ENCODE peak calls at places on chromosomes 1 and 21, in five cellular contexts. S, B, O, C and F are unnamed samples.

GRCh38 chr21:43297989-43298388 is 128.9 kb downstream of the SIK1 start:
- DNase-seq in S (no peak), B (no peak), O (no peak), C (peak; percentile 14), F (no peak)

GRCh38 chr1:182909578-182909977 is 43.4 kb downstream of the SHCBP1L start:
- DNase-seq in S (no peak), B (no peak), O (no peak), C (no peak), F (no peak)

GRCh38 chr1:196970182-196970581 is 7.2 kb upstream of the CFHR5 start:
- DNase-seq in S (no peak), B (no peak), O (no peak), C (no peak), F (no peak)

GRCh38 chr21:26818911-26819310 is 26.3 kb downstream of the ADAMTS1 start:
- DNase-seq in S (no peak), B (no peak), O (no peak), C (no peak), F (no peak)

GRCh38 chr21:26842976-26843911 is 2.0 kb downstream of the ADAMTS1 start:
- DNase-seq in S (peak; percentile 97), B (no peak), O (peak; percentile 96), C (peak; percentile 95), F (peak; percentile 95)

GRCh38 chr21:34852438-34852837 is 183.6 kb downstream of the CLIC6 start:
- DNase-seq in S (no peak), B (no peak), O (no peak), C (no peak), F (no peak)

GRCh38 chr1:2816786-2817185 is 15.3 kb upstream of the TTC34 start:
- DNase-seq in S (no peak), B (no peak), O (no peak), C (no peak), F (no peak)

GRCh38 chr1:3857791-3858129 is 484 bp downstream of the DFFB start:
- DNase-seq in S (no peak), B (peak; percentile 7), O (no peak), C (no peak), F (no peak)

GRCh38 chr1:75265792-75266191 is 131.6 kb downstream of the LHX8 start:
- DNase-seq in S (no peak), B (peak; percentile 37), O (peak; percentile 6), C (no peak), F (peak; percentile 28)

GRCh38 chr1:107135466-107135865 is 5.4 kb upstream of the NTNG1 start:
- DNase-seq in S (no peak), B (peak; percentile 73), O (peak; percentile 36), C (no peak), F (peak; percentile 49)

GRCh38 chr1:30852026-30852425 is 56.5 kb downstream of the SDC3 start:
- DNase-seq in S (no peak), B (no peak), O (peak; percentile 67), C (peak; percentile 71), F (no peak)

GRCh38 chr1:152108899-152109222 is 6.4 kb downstream of the TCHH start:
- DNase-seq in S (no peak), B (no peak), O (no peak), C (no peak), F (no peak)

GRCh38 chr1:179586107-179586823 is 5.4 kb upstream of the TDRD5 start:
- DNase-seq in S (no peak), B (no peak), O (no peak), C (peak; percentile 60), F (no peak)

GRCh38 chr1:2560299-2561073 is 4.3 kb downstream of the TNFRSF14 start:
- DNase-seq in S (no peak), B (no peak), O (no peak), C (no peak), F (no peak)

GRCh38 chr1:206816390-206817287 is 44.3 kb upstream of the IL10 start:
- DNase-seq in S (no peak), B (no peak), O (peak; percentile 40), C (no peak), F (no peak)

GRCh38 chr1:154178856-154179811 is 12.8 kb downstream of the TPM3 start:
- DNase-seq in S (no peak), B (no peak), O (no peak), C (no peak), F (no peak)

GRCh38 chr1:154179951-154180687 is 11.8 kb downstream of the TPM3 start:
- DNase-seq in S (no peak), B (peak; percentile 78), O (no peak), C (no peak), F (no peak)

GRCh38 chr1:154182342-154183044 is 9.4 kb downstream of the TPM3 start:
- DNase-seq in S (peak; percentile 83), B (peak; percentile 58), O (peak; percentile 84), C (peak; percentile 65), F (peak; percentile 18)

GRCh38 chr1:154183045-154183968 is 8.6 kb downstream of the TPM3 start:
- DNase-seq in S (peak; percentile 97), B (peak; percentile 94), O (peak; percentile 94), C (peak; percentile 95), F (peak; percentile 81)

GRCh38 chr1:154181944-154182341 is 10.0 kb downstream of the TPM3 start:
- DNase-seq in S (no peak), B (peak; percentile 79), O (no peak), C (no peak), F (no peak)
- TF ChIP-seq CTCF in S (no peak), B (no peak), O (no peak), C (no peak), F (no peak)

GRCh38 chr1:212937034-212937433 is 13.3 kb upstream of the VASH2 start:
- DNase-seq in S (no peak), B (no peak), O (no peak), C (no peak), F (no peak)
- H3K4me3 ChIP-seq in S (no peak overlapping the region), B (no peak overlapping the region), O (no peak overlapping the region), C (no peak overlapping the region), F (no peak overlapping the region)

GRCh38 chr1:167797005-167797404 is 75.2 kb downstream of the MPZL1 start:
- DNase-seq in S (peak; percentile 92), B (peak; percentile 21), O (peak; percentile 99), C (peak; percentile 76), F (peak; percentile 96)
- TF ChIP-seq CTCF in S (no peak), B (no peak), O (peak; percentile 22), C (no peak), F (peak; percentile 24)

GRCh38 chr1:212498243-212498642 is 65.5 kb downstream of the NENF start:
- DNase-seq in S (no peak), B (no peak), O (peak; percentile 96), C (no peak), F (peak; percentile 70)
- H3K4me3 ChIP-seq in S (no peak overlapping the region), B (no peak overlapping the region), O (no peak overlapping the region), C (no peak overlapping the region), F (no peak overlapping the region)

GRCh38 chr1:108560143-108560429 is 186 bp downstream of the EEIG2 start:
- DNase-seq in S (no peak), B (no peak), O (no peak), C (peak; percentile 18), F (no peak)
- TF ChIP-seq CTCF in S (no peak), B (no peak), O (no peak), C (no peak), F (no peak)

DNA sequence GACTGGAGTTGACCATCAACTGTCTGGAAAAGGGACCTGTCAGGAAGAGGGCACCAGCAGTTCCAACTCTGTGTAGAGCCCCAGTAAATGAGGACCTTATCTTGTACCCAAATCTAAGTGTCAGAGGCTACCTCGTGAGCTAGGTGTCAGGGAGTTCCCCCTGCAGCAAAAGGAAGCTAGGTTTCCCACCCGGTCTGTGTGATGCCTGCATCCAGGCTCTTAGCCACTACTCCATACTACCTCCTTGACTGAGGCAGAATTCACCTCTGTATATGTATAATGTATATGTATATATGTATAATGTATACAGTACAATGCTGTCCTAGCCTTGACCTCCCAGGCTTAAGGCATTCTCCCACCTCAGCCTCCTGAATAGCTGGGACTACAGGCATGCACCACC is 15.5 kb upstream of the LUZP1 start:
- DNase-seq in S (no peak), B (no peak), O (no peak), C (no peak), F (no peak)
- H3K4me3 ChIP-seq in S (peak overlapping the region; percentile 63), B (no peak overlapping the region), O (no peak overlapping the region), C (peak overlapping the region; percentile 57), F (peak overlapping the region; percentile 21)

DNA sequence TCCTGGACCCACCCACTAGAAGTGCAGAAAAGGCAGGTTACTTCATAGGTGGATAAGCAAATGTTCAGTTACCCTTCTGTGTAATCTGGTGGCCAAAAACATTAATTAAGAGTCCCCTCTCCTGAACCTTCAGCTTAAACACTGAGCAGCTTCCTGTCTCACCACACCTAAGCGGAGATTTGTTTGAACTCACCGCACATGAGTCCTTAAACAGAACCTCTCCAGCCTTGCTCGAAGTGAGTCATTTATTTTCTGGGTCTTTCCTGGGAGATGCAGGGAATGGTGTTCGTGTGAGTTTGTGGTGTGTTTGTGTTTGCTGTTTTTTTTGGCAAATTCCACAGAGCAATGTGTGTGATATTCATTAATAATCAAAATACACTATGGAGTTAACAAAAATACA is 7.6 kb upstream of the FNBP1L start:
- DNase-seq in S (no peak), B (no peak), O (no peak), C (no peak), F (no peak)
- TF ChIP-seq CTCF in S (no peak), B (no peak), O (no peak), C (no peak), F (no peak)